ENCODE peak calls at places on chromosomes 4 and X, in seven cellular contexts. C is stimulated activated naive CD8-positive, alpha-beta T cell treated with anti-CD3 and anti-CD28 coated beads, Interleukin-15, Interleukin-2, amounts not matched to agents 100 U/mL and 50 U/mL, for 24 hours; H is left colon; X is transverse colon; O is M059J; V is OCI-LY7; S is LHCN-M2. B is an unnamed sample.

GRCh38 chrX:22800360-22800759 is 199.4 kb upstream of the DDX53 start:
- DNase-seq in C (no peak), H (no peak), X (no peak), O (peak; percentile 81), V (no peak), S (peak; percentile 87), B (peak; percentile 87)

GRCh38 chr4:188975271-188975670 is 836.0 kb downstream of the TRIML1 start:
- DNase-seq in C (no peak), H (no peak), X (no peak), O (no peak), V (no peak), S (no peak), B (no peak)

GRCh38 chr4:165493359-165493758 is 114.6 kb downstream of the CPE start:
- DNase-seq in C (peak; percentile 77), H (peak; percentile 55), X (peak; percentile 70), O (no peak), V (peak; percentile 38), S (peak; percentile 53), B (peak; percentile 61)

GRCh38 chr4:89283226-89283974 is 24.2 kb downstream of the GPRIN3 start:
- DNase-seq in C (no peak), H (peak; percentile 52), X (peak; percentile 59), O (peak; percentile 46), V (no peak), S (peak; percentile 34), B (peak; percentile 52)

GRCh38 chr4:189053621-189054020 is 887.1 kb upstream of the FRG1 start:
- DNase-seq in C (no peak), H (no peak), X (no peak), O (no peak), V (no peak), S (no peak), B (no peak)

GRCh38 chrX:7071390-7071789 is 76.1 kb upstream of the STS start:
- DNase-seq in C (no peak), H (no peak), X (no peak), O (no peak), V (no peak), S (no peak), B (no peak)

GRCh38 chrX:39534949-39535348 is 562.8 kb downstream of the BCOR start:
- DNase-seq in C (no peak), H (no peak), X (no peak), O (no peak), V (no peak), S (no peak), B (no peak)

GRCh38 chrX:150692837-150693781 is at the start of gene MTMR1:
- DNase-seq in C (peak; percentile 60), H (no peak), X (peak; percentile 42), O (peak; percentile 31), V (peak; percentile 73), S (no peak), B (peak; percentile 56)

GRCh38 chrX:24117288-24117687 is 32.2 kb upstream of the ZFX start:
- DNase-seq in C (no peak), H (no peak), X (no peak), O (peak; percentile 72), V (no peak), S (peak; percentile 55), B (peak; percentile 79)

GRCh38 chrX:99301990-99302389 is 1108.1 kb downstream of the PCDH19 start:
- DNase-seq in C (no peak), H (no peak), X (no peak), O (no peak), V (peak; percentile 7), S (no peak), B (no peak)

GRCh38 chr4:118757761-118758213 is 72.6 kb downstream of the METTL14 start:
- DNase-seq in C (no peak), H (no peak), X (no peak), O (no peak), V (no peak), S (peak; percentile 88), B (peak; percentile 89)

GRCh38 chr4:176238157-176238608 is 30.8 kb downstream of the ASB5 start:
- DNase-seq in C (no peak), H (no peak), X (no peak), O (peak; percentile 76), V (no peak), S (peak; percentile 78), B (peak; percentile 90)

GRCh38 chr4:12852338-12853307 is 631.5 kb downstream of the RAB28 start:
- DNase-seq in C (no peak), H (no peak), X (no peak), O (peak; percentile 81), V (peak; percentile 44), S (peak; percentile 61), B (peak; percentile 82)

GRCh38 chrX:115948018-115948923 is 222.3 kb upstream of the AGTR2 start:
- DNase-seq in C (no peak), H (no peak), X (peak; percentile 34), O (peak; percentile 19), V (no peak), S (no peak), B (no peak)

GRCh38 chr4:155906554-155907247 is 3.2 kb downstream of the TDO2 start:
- DNase-seq in C (no peak), H (no peak), X (no peak), O (peak; percentile 98), V (no peak), S (peak; percentile 99), B (peak; percentile 100)

GRCh38 chrX:46325312-46325877 is 219.8 kb downstream of the ZNF674 start:
- DNase-seq in C (peak; percentile 65), H (no peak), X (no peak), O (peak; percentile 98), V (no peak), S (peak; percentile 88), B (peak; percentile 79)

GRCh38 chrX:49915352-49916222 is 6.8 kb upstream of the CLCN5 start:
- DNase-seq in C (peak; percentile 34), H (no peak), X (peak; percentile 33), O (peak; percentile 55), V (peak; percentile 57), S (peak; percentile 49), B (peak; percentile 80)

GRCh38 chr4:171813195-171813955 is at the start of gene GALNTL6:
- DNase-seq in C (no peak), H (no peak), X (no peak), O (no peak), V (no peak), S (no peak), B (peak; percentile 73)

GRCh38 chr4:161252520-161253141 is 911.2 kb downstream of the FSTL5 start:
- DNase-seq in C (no peak), H (no peak), X (no peak), O (peak; percentile 32), V (peak; percentile 26), S (peak; percentile 42), B (peak; percentile 63)

GRCh38 chr4:139315221-139315675 is 13.0 kb upstream of the NDUFC1 start:
- DNase-seq in C (no peak), H (no peak), X (no peak), O (no peak), V (peak; percentile 65), S (no peak), B (no peak)

GRCh38 chrX:129932792-129933321 is 26.9 kb downstream of the UTP14A start:
- DNase-seq in C (peak; percentile 5), H (no peak), X (peak; percentile 26), O (peak; percentile 41), V (no peak), S (no peak), B (peak; percentile 32)

GRCh38 chr4:8077181-8078108 is 81.2 kb downstream of the ABLIM2 start:
- DNase-seq in C (no peak), H (no peak), X (no peak), O (no peak), V (no peak), S (no peak), B (no peak)

GRCh38 chr4:17854076-17854475 is 43.3 kb downstream of the NCAPG start:
- DNase-seq in C (no peak), H (no peak), X (no peak), O (no peak), V (no peak), S (no peak), B (peak; percentile 20)

GRCh38 chr4:2462218-2462991 is 6.5 kb upstream of the RNF4 start:
- DNase-seq in C (peak; percentile 72), H (peak; percentile 49), X (peak; percentile 66), O (peak; percentile 60), V (peak; percentile 84), S (peak; percentile 57), B (peak; percentile 92)

GRCh38 chr4:48906283-48907173 is at the start of gene OCIAD2:
- DNase-seq in C (peak; percentile 82), H (peak; percentile 86), X (peak; percentile 86), O (peak; percentile 82), V (peak; percentile 92), S (peak; percentile 37), B (peak; percentile 44)

GRCh38 chrX:340641-341423 is 22.2 kb upstream of the GTPBP6 start:
- DNase-seq in C (no peak), H (peak; percentile 12), X (no peak), O (no peak), V (no peak), S (no peak), B (no peak)

GRCh38 chr4:164888096-164888495 is 11.1 kb downstream of the APELA start:
- DNase-seq in C (no peak), H (no peak), X (no peak), O (peak; percentile 16), V (no peak), S (no peak), B (no peak)

GRCh38 chrX:106415276-106415895 is 196.4 kb upstream of the RADX start:
- DNase-seq in C (no peak), H (no peak), X (no peak), O (peak; percentile 3), V (peak; percentile 29), S (peak; percentile 22), B (peak; percentile 57)

GRCh38 chrX:47863187-47863586 is 26.5 kb downstream of the ZNF81 start:
- DNase-seq in C (no peak), H (no peak), X (no peak), O (peak; percentile 84), V (no peak), S (no peak), B (no peak)

GRCh38 chr4:184170996-184171395 is 46.7 kb downstream of the ENPP6 start:
- DNase-seq in C (no peak), H (no peak), X (no peak), O (peak; percentile 45), V (no peak), S (peak; percentile 2), B (peak; percentile 33)

GRCh38 chr4:141534985-141535384 is 101.4 kb upstream of the IL15 start:
- DNase-seq in C (no peak), H (no peak), X (no peak), O (peak; percentile 8), V (no peak), S (no peak), B (no peak)

B was measured in adipocyte.